ENCODE peak calls at places on chromosomes 4 and X, in eight cellular contexts. One of them, this sample, is unnamed.

GRCh38 chr4:156733582-156733981 is 238.0 kb downstream of the PDGFC start:
- DNase-seq in astrocyte of the cerebellum: no peak
- DNase-seq in MG63: no peak
- DNase-seq in cardiac fibroblast: no peak
- DNase-seq in LHCN-M2: no peak
- DNase-seq in effector CD4-positive, alpha-beta T cell: no peak
- DNase-seq in cerebellar cortex: no peak
- DNase-seq in naive B cell: no peak
- DNase-seq in this sample: no peak

GRCh38 chr4:158006973-158007372 is 165.9 kb downstream of the GASK1B start:
- DNase-seq in astrocyte of the cerebellum: no peak
- DNase-seq in MG63: no peak
- DNase-seq in cardiac fibroblast: peak; percentile 81
- DNase-seq in LHCN-M2: peak; percentile 59
- DNase-seq in effector CD4-positive, alpha-beta T cell: no peak
- DNase-seq in cerebellar cortex: no peak
- DNase-seq in naive B cell: no peak
- DNase-seq in this sample: no peak

GRCh38 chr4:149264093-149264733 is 551.4 kb downstream of the IQCM start:
- DNase-seq in astrocyte of the cerebellum: peak; percentile 37
- DNase-seq in MG63: peak; percentile 5
- DNase-seq in cardiac fibroblast: peak; percentile 75
- DNase-seq in LHCN-M2: peak; percentile 57
- DNase-seq in effector CD4-positive, alpha-beta T cell: no peak
- DNase-seq in cerebellar cortex: peak; percentile 37
- DNase-seq in naive B cell: peak; percentile 4
- DNase-seq in this sample: no peak

GRCh38 chr4:21011106-21011505 is 310.8 kb downstream of the PACRGL start:
- DNase-seq in astrocyte of the cerebellum: no peak
- DNase-seq in MG63: no peak
- DNase-seq in cardiac fibroblast: no peak
- DNase-seq in LHCN-M2: no peak
- DNase-seq in effector CD4-positive, alpha-beta T cell: no peak
- DNase-seq in cerebellar cortex: no peak
- DNase-seq in naive B cell: no peak
- DNase-seq in this sample: no peak

GRCh38 chr4:105122334-105122733 is 24.3 kb upstream of the TET2 start:
- DNase-seq in astrocyte of the cerebellum: no peak
- DNase-seq in MG63: peak; percentile 5
- DNase-seq in cardiac fibroblast: peak; percentile 60
- DNase-seq in LHCN-M2: no peak
- DNase-seq in effector CD4-positive, alpha-beta T cell: no peak
- DNase-seq in cerebellar cortex: no peak
- DNase-seq in naive B cell: no peak
- DNase-seq in this sample: no peak

GRCh38 chr4:72886602-72887001 is 182.9 kb downstream of the COX18 start:
- DNase-seq in astrocyte of the cerebellum: no peak
- DNase-seq in MG63: no peak
- DNase-seq in cardiac fibroblast: peak; percentile 43
- DNase-seq in LHCN-M2: peak; percentile 12
- DNase-seq in effector CD4-positive, alpha-beta T cell: no peak
- DNase-seq in cerebellar cortex: no peak
- DNase-seq in naive B cell: no peak
- DNase-seq in this sample: no peak

GRCh38 chr4:2417196-2417764 is 1.2 kb downstream of the ZFYVE28 start:
- DNase-seq in astrocyte of the cerebellum: no peak
- DNase-seq in MG63: no peak
- DNase-seq in cardiac fibroblast: no peak
- DNase-seq in LHCN-M2: no peak
- DNase-seq in effector CD4-positive, alpha-beta T cell: no peak
- DNase-seq in cerebellar cortex: no peak
- DNase-seq in naive B cell: peak; percentile 12
- DNase-seq in this sample: no peak

GRCh38 chr4:38982356-38983095 is 49.7 kb downstream of the TMEM156 start:
- DNase-seq in astrocyte of the cerebellum: no peak
- DNase-seq in MG63: no peak
- DNase-seq in cardiac fibroblast: peak; percentile 86
- DNase-seq in LHCN-M2: peak; percentile 59
- DNase-seq in effector CD4-positive, alpha-beta T cell: no peak
- DNase-seq in cerebellar cortex: no peak
- DNase-seq in naive B cell: no peak
- DNase-seq in this sample: no peak

GRCh38 chrX:129739591-129739990 is 812 bp downstream of the XPNPEP2 start:
- DNase-seq in astrocyte of the cerebellum: no peak
- DNase-seq in MG63: no peak
- DNase-seq in cardiac fibroblast: no peak
- DNase-seq in LHCN-M2: no peak
- DNase-seq in effector CD4-positive, alpha-beta T cell: no peak
- DNase-seq in cerebellar cortex: no peak
- DNase-seq in naive B cell: no peak
- DNase-seq in this sample: no peak

GRCh38 chr4:128810331-128810870 is 901 bp downstream of the JADE1 start:
- DNase-seq in astrocyte of the cerebellum: no peak
- DNase-seq in MG63: no peak
- DNase-seq in cardiac fibroblast: peak; percentile 60
- DNase-seq in LHCN-M2: peak; percentile 32
- DNase-seq in effector CD4-positive, alpha-beta T cell: peak; percentile 4
- DNase-seq in cerebellar cortex: peak; percentile 52
- DNase-seq in naive B cell: no peak
- DNase-seq in this sample: no peak

GRCh38 chr4:125833-126232 is 1.5 kb downstream of the ZNF718 start:
- DNase-seq in astrocyte of the cerebellum: no peak
- DNase-seq in MG63: no peak
- DNase-seq in cardiac fibroblast: no peak
- DNase-seq in LHCN-M2: no peak
- DNase-seq in effector CD4-positive, alpha-beta T cell: no peak
- DNase-seq in cerebellar cortex: peak; percentile 11
- DNase-seq in naive B cell: no peak
- DNase-seq in this sample: no peak

GRCh38 chrX:138759217-138759943 is 47.9 kb upstream of the FGF13 start:
- DNase-seq in astrocyte of the cerebellum: no peak
- DNase-seq in MG63: no peak
- DNase-seq in cardiac fibroblast: no peak
- DNase-seq in LHCN-M2: no peak
- DNase-seq in effector CD4-positive, alpha-beta T cell: no peak
- DNase-seq in cerebellar cortex: no peak
- DNase-seq in naive B cell: no peak
- DNase-seq in this sample: no peak

GRCh38 chr4:111776546-111776945 is 368.7 kb upstream of the FAM241A start:
- DNase-seq in astrocyte of the cerebellum: no peak
- DNase-seq in MG63: no peak
- DNase-seq in cardiac fibroblast: no peak
- DNase-seq in LHCN-M2: no peak
- DNase-seq in effector CD4-positive, alpha-beta T cell: no peak
- DNase-seq in cerebellar cortex: no peak
- DNase-seq in naive B cell: no peak
- DNase-seq in this sample: no peak

GRCh38 chr4:53014368-53014767 is 152.3 kb downstream of the RASL11B start:
- DNase-seq in astrocyte of the cerebellum: no peak
- DNase-seq in MG63: no peak
- DNase-seq in cardiac fibroblast: peak; percentile 6
- DNase-seq in LHCN-M2: no peak
- DNase-seq in effector CD4-positive, alpha-beta T cell: no peak
- DNase-seq in cerebellar cortex: no peak
- DNase-seq in naive B cell: no peak
- DNase-seq in this sample: no peak

GRCh38 chr4:189414021-189414420 is 526.7 kb upstream of the FRG1 start:
- DNase-seq in astrocyte of the cerebellum: no peak
- DNase-seq in MG63: no peak
- DNase-seq in cardiac fibroblast: no peak
- DNase-seq in LHCN-M2: no peak
- DNase-seq in effector CD4-positive, alpha-beta T cell: no peak
- DNase-seq in cerebellar cortex: no peak
- DNase-seq in naive B cell: no peak
- DNase-seq in this sample: no peak

GRCh38 chr4:156779774-156780173 is 191.8 kb downstream of the PDGFC start:
- DNase-seq in astrocyte of the cerebellum: peak; percentile 91
- DNase-seq in MG63: peak; percentile 63
- DNase-seq in cardiac fibroblast: peak; percentile 87
- DNase-seq in LHCN-M2: peak; percentile 95
- DNase-seq in effector CD4-positive, alpha-beta T cell: no peak
- DNase-seq in cerebellar cortex: no peak
- DNase-seq in naive B cell: no peak
- DNase-seq in this sample: no peak

GRCh38 chr4:40119344-40119743 is 62.7 kb downstream of the N4BP2 start:
- DNase-seq in astrocyte of the cerebellum: no peak
- DNase-seq in MG63: no peak
- DNase-seq in cardiac fibroblast: no peak
- DNase-seq in LHCN-M2: no peak
- DNase-seq in effector CD4-positive, alpha-beta T cell: no peak
- DNase-seq in cerebellar cortex: no peak
- DNase-seq in naive B cell: no peak
- DNase-seq in this sample: no peak

GRCh38 chr4:27414867-27415266 is 554.2 kb downstream of the STIM2 start:
- DNase-seq in astrocyte of the cerebellum: no peak
- DNase-seq in MG63: no peak
- DNase-seq in cardiac fibroblast: no peak
- DNase-seq in LHCN-M2: no peak
- DNase-seq in effector CD4-positive, alpha-beta T cell: no peak
- DNase-seq in cerebellar cortex: no peak
- DNase-seq in naive B cell: no peak
- DNase-seq in this sample: no peak

GRCh38 chr4:1644906-1645657 is 39.0 kb downstream of the FAM53A start:
- DNase-seq in astrocyte of the cerebellum: no peak
- DNase-seq in MG63: no peak
- DNase-seq in cardiac fibroblast: peak; percentile 18
- DNase-seq in LHCN-M2: no peak
- DNase-seq in effector CD4-positive, alpha-beta T cell: no peak
- DNase-seq in cerebellar cortex: peak; percentile 65
- DNase-seq in naive B cell: no peak
- DNase-seq in this sample: no peak

GRCh38 chr4:140092094-140092820 is 61.7 kb downstream of the MAML3 start:
- DNase-seq in astrocyte of the cerebellum: no peak
- DNase-seq in MG63: peak; percentile 8
- DNase-seq in cardiac fibroblast: peak; percentile 32
- DNase-seq in LHCN-M2: no peak
- DNase-seq in effector CD4-positive, alpha-beta T cell: no peak
- DNase-seq in cerebellar cortex: peak; percentile 72
- DNase-seq in naive B cell: no peak
- DNase-seq in this sample: no peak

GRCh38 chr4:561456-561855 is 14.6 kb downstream of the TMEM271 start:
- DNase-seq in astrocyte of the cerebellum: no peak
- DNase-seq in MG63: no peak
- DNase-seq in cardiac fibroblast: no peak
- DNase-seq in LHCN-M2: no peak
- DNase-seq in effector CD4-positive, alpha-beta T cell: no peak
- DNase-seq in cerebellar cortex: no peak
- DNase-seq in naive B cell: no peak
- DNase-seq in this sample: no peak

GRCh38 chr4:118684873-118685811 is at the start of gene METTL14:
- DNase-seq in astrocyte of the cerebellum: peak; percentile 80
- DNase-seq in MG63: peak; percentile 82
- DNase-seq in cardiac fibroblast: peak; percentile 94
- DNase-seq in LHCN-M2: peak; percentile 89
- DNase-seq in effector CD4-positive, alpha-beta T cell: peak; percentile 76
- DNase-seq in cerebellar cortex: peak; percentile 94
- DNase-seq in naive B cell: peak; percentile 86
- DNase-seq in this sample: peak; percentile 74

GRCh38 chrX:123215397-123216089 is 31.5 kb downstream of the GRIA3 start:
- DNase-seq in astrocyte of the cerebellum: no peak
- DNase-seq in MG63: no peak
- DNase-seq in cardiac fibroblast: no peak
- DNase-seq in LHCN-M2: no peak
- DNase-seq in effector CD4-positive, alpha-beta T cell: no peak
- DNase-seq in cerebellar cortex: no peak
- DNase-seq in naive B cell: no peak
- DNase-seq in this sample: no peak

GRCh38 chr4:54066088-54066415 is 1.6 kb upstream of the CHIC2 start:
- DNase-seq in astrocyte of the cerebellum: no peak
- DNase-seq in MG63: no peak
- DNase-seq in cardiac fibroblast: no peak
- DNase-seq in LHCN-M2: no peak
- DNase-seq in effector CD4-positive, alpha-beta T cell: no peak
- DNase-seq in cerebellar cortex: no peak
- DNase-seq in naive B cell: no peak
- DNase-seq in this sample: no peak

GRCh38 chrX:12225073-12225472 is 86.8 kb downstream of the FRMPD4 start:
- DNase-seq in astrocyte of the cerebellum: no peak
- DNase-seq in MG63: no peak
- DNase-seq in cardiac fibroblast: no peak
- DNase-seq in LHCN-M2: no peak
- DNase-seq in effector CD4-positive, alpha-beta T cell: no peak
- DNase-seq in cerebellar cortex: no peak
- DNase-seq in naive B cell: no peak
- DNase-seq in this sample: no peak

GRCh38 chr4:76620723-76621463 is 185.9 kb downstream of the SHROOM3 start:
- DNase-seq in astrocyte of the cerebellum: no peak
- DNase-seq in MG63: no peak
- DNase-seq in cardiac fibroblast: no peak
- DNase-seq in LHCN-M2: no peak
- DNase-seq in effector CD4-positive, alpha-beta T cell: no peak
- DNase-seq in cerebellar cortex: peak; percentile 97
- DNase-seq in naive B cell: no peak
- DNase-seq in this sample: no peak

GRCh38 chrX:118257781-118258180 is 88.1 kb upstream of the WDR44 start:
- DNase-seq in astrocyte of the cerebellum: no peak
- DNase-seq in MG63: no peak
- DNase-seq in cardiac fibroblast: no peak
- DNase-seq in LHCN-M2: no peak
- DNase-seq in effector CD4-positive, alpha-beta T cell: no peak
- DNase-seq in cerebellar cortex: no peak
- DNase-seq in naive B cell: no peak
- DNase-seq in this sample: no peak

GRCh38 chrX:47143894-47144625 is 442 bp downstream of the NDUFB11 start:
- DNase-seq in astrocyte of the cerebellum: no peak
- DNase-seq in MG63: peak; percentile 22
- DNase-seq in cardiac fibroblast: no peak
- DNase-seq in LHCN-M2: peak; percentile 41
- DNase-seq in effector CD4-positive, alpha-beta T cell: no peak
- DNase-seq in cerebellar cortex: peak; percentile 37
- DNase-seq in naive B cell: no peak
- DNase-seq in this sample: no peak

GRCh38 chr4:73487233-73487632 is 5.7 kb downstream of the AFM start:
- DNase-seq in astrocyte of the cerebellum: no peak
- DNase-seq in MG63: no peak
- DNase-seq in cardiac fibroblast: no peak
- DNase-seq in LHCN-M2: no peak
- DNase-seq in effector CD4-positive, alpha-beta T cell: no peak
- DNase-seq in cerebellar cortex: no peak
- DNase-seq in naive B cell: no peak
- DNase-seq in this sample: no peak

GRCh38 chrX:30364229-30364628 is 55.0 kb upstream of the NR0B1 start:
- DNase-seq in astrocyte of the cerebellum: no peak
- DNase-seq in MG63: no peak
- DNase-seq in cardiac fibroblast: no peak
- DNase-seq in LHCN-M2: no peak
- DNase-seq in effector CD4-positive, alpha-beta T cell: no peak
- DNase-seq in cerebellar cortex: no peak
- DNase-seq in naive B cell: no peak
- DNase-seq in this sample: no peak

GRCh38 chrX:151902813-151903591 is 9.7 kb upstream of the MAGEA4 start:
- DNase-seq in astrocyte of the cerebellum: peak; percentile 62
- DNase-seq in MG63: peak; percentile 81
- DNase-seq in cardiac fibroblast: peak; percentile 91
- DNase-seq in LHCN-M2: peak; percentile 83
- DNase-seq in effector CD4-positive, alpha-beta T cell: no peak
- DNase-seq in cerebellar cortex: no peak
- DNase-seq in naive B cell: no peak
- DNase-seq in this sample: no peak

GRCh38 chrX:128634754-128635153 is 582.6 kb upstream of the ACTRT1 start:
- DNase-seq in astrocyte of the cerebellum: no peak
- DNase-seq in MG63: no peak
- DNase-seq in cardiac fibroblast: no peak
- DNase-seq in LHCN-M2: no peak
- DNase-seq in effector CD4-positive, alpha-beta T cell: no peak
- DNase-seq in cerebellar cortex: no peak
- DNase-seq in naive B cell: no peak
- DNase-seq in this sample: no peak

GRCh38 chr4:142373610-142374009 is 472.5 kb downstream of the INPP4B start:
- DNase-seq in astrocyte of the cerebellum: no peak
- DNase-seq in MG63: peak; percentile 7
- DNase-seq in cardiac fibroblast: peak; percentile 73
- DNase-seq in LHCN-M2: peak; percentile 72
- DNase-seq in effector CD4-positive, alpha-beta T cell: no peak
- DNase-seq in cerebellar cortex: no peak
- DNase-seq in naive B cell: no peak
- DNase-seq in this sample: no peak

GRCh38 chr4:10158355-10158942 is 41.9 kb upstream of the WDR1 start:
- DNase-seq in astrocyte of the cerebellum: no peak
- DNase-seq in MG63: no peak
- DNase-seq in cardiac fibroblast: no peak
- DNase-seq in LHCN-M2: no peak
- DNase-seq in effector CD4-positive, alpha-beta T cell: no peak
- DNase-seq in cerebellar cortex: no peak
- DNase-seq in naive B cell: no peak
- DNase-seq in this sample: no peak

This sample was measured in ascending aorta.